ENCODE peak calls at places on chromosomes 2 and 18, in six cellular contexts. I is fibroblast of lung; K is CD4-positive, alpha-beta T cell; C is nephron progenitor cell; H is cardiac muscle cell; R is A549. Q is an unnamed sample.

GRCh38 chr2:27316655-27317412 is 6.1 kb downstream of the MPV17 start:
- DNase-seq in I (no peak), K (no peak), C (no peak), H (no peak), R (no peak), Q (no peak)

GRCh38 chr2:234363011-234363487 is 133.8 kb downstream of the ARL4C start:
- DNase-seq in I (no peak), K (no peak), C (peak), H (peak), R (peak), Q (no peak)

GRCh38 chr2:239826376-239826775 is 198.8 kb downstream of the NDUFA10 start:
- DNase-seq in I (no peak), K (no peak), C (no peak), H (no peak), R (no peak), Q (no peak)

GRCh38 chr2:190582761-190583506 is 48.4 kb upstream of the NEMP2 start:
- DNase-seq in I (peak), K (no peak), C (no peak), H (no peak), R (no peak), Q (no peak)

GRCh38 chr2:217429981-217430500 is 570.2 kb upstream of the TNP1 start:
- DNase-seq in I (peak), K (no peak), C (no peak), H (no peak), R (no peak), Q (no peak)

GRCh38 chr2:129764376-129765325 is 214.8 kb upstream of the RAB6C start:
- DNase-seq in I (no peak), K (no peak), C (no peak), H (no peak), R (no peak), Q (no peak)

GRCh38 chr2:67719351-67719750 is 322.2 kb downstream of the ETAA1 start:
- DNase-seq in I (peak), K (no peak), C (no peak), H (peak), R (no peak), Q (no peak)

GRCh38 chr18:77676901-77677300 is 427.3 kb downstream of the GALR1 start:
- DNase-seq in I (no peak), K (no peak), C (no peak), H (no peak), R (no peak), Q (no peak)

GRCh38 chr2:39732492-39732891 is 46.6 kb downstream of the THUMPD2 start:
- DNase-seq in I (peak), K (no peak), C (no peak), H (peak), R (no peak), Q (no peak)

GRCh38 chr2:38248246-38248645 is 128.8 kb downstream of the ATL2 start:
- DNase-seq in I (no peak), K (no peak), C (no peak), H (peak), R (no peak), Q (no peak)

GRCh38 chr2:154700142-154700541 is 1.6 kb downstream of the KCNJ3 start:
- DNase-seq in I (no peak), K (no peak), C (no peak), H (no peak), R (no peak), Q (no peak)

GRCh38 chr2:207835805-207836204 is 66.1 kb upstream of the FZD5 start:
- DNase-seq in I (no peak), K (no peak), C (no peak), H (no peak), R (no peak), Q (no peak)

GRCh38 chr18:68053290-68053689 is 536.8 kb upstream of the DSEL start:
- DNase-seq in I (peak), K (no peak), C (no peak), H (no peak), R (no peak), Q (no peak)

GRCh38 chr2:234178309-234179030 is 128.0 kb downstream of the SPP2 start:
- DNase-seq in I (no peak), K (no peak), C (peak), H (peak), R (peak), Q (no peak)

GRCh38 chr2:112644155-112644932 is 1.4 kb upstream of the SLC20A1 start:
- DNase-seq in I (no peak), K (no peak), C (no peak), H (peak), R (no peak), Q (peak)

GRCh38 chr18:43563780-43564179 is 286.5 kb upstream of the SYT4 start:
- DNase-seq in I (peak), K (no peak), C (peak), H (peak), R (no peak), Q (peak)

GRCh38 chr2:143145056-143145455 is 15.8 kb downstream of the ARHGAP15 start:
- DNase-seq in I (no peak), K (no peak), C (no peak), H (no peak), R (no peak), Q (peak)

GRCh38 chr2:226683926-226684562 is 115.6 kb downstream of the IRS1 start:
- DNase-seq in I (no peak), K (no peak), C (no peak), H (no peak), R (no peak), Q (no peak)

GRCh38 chr2:185695711-185696110 is 42.9 kb upstream of the FSIP2 start:
- DNase-seq in I (no peak), K (no peak), C (no peak), H (no peak), R (no peak), Q (no peak)
- TF ChIP-seq CTCF in I (no peak), K (no peak), C (no peak), H (no peak), R (no peak), Q (no peak)

GRCh38 chr2:65142515-65142914 is 12.6 kb upstream of the RAB1A start:
- DNase-seq in I (no peak), K (no peak), C (no peak), H (no peak), R (no peak), Q (no peak)
- TF ChIP-seq CTCF in I (no peak), K (no peak), C (no peak), H (peak), R (peak), Q (peak)

GRCh38 chr2:177691177-177691576 is 298.6 kb downstream of the AGPS start:
- DNase-seq in I (no peak), K (no peak), C (no peak), H (no peak), R (no peak), Q (no peak)

GRCh38 chr2:177692042-177692823 is 299.7 kb downstream of the AGPS start:
- DNase-seq in I (no peak), K (no peak), C (no peak), H (no peak), R (peak), Q (peak)

GRCh38 chr2:177694348-177694747 is 301.8 kb downstream of the AGPS start:
- DNase-seq in I (no peak), K (no peak), C (no peak), H (no peak), R (no peak), Q (no peak)

GRCh38 chr2:177693658-177694334 is 301.2 kb downstream of the AGPS start:
- DNase-seq in I (no peak), K (no peak), C (no peak), H (peak), R (no peak), Q (no peak)

GRCh38 chr2:177692828-177693269 is 300.3 kb downstream of the AGPS start:
- DNase-seq in I (no peak), K (no peak), C (no peak), H (no peak), R (peak), Q (peak)
- TF ChIP-seq CTCF in I (no peak), K (no peak), C (no peak), H (peak), R (peak), Q (peak)

GRCh38 chr2:26316041-26316440 is 29.9 kb upstream of the SELENOI start:
- DNase-seq in I (no peak), K (no peak), C (no peak), H (no peak), R (peak), Q (no peak)
- TF ChIP-seq CTCF in I (no peak), K (no peak), C (no peak), H (peak), R (peak), Q (peak)

GRCh38 chr18:36264283-36264682 is 33.2 kb upstream of the FHOD3 start:
- DNase-seq in I (no peak), K (no peak), C (no peak), H (no peak), R (no peak), Q (no peak)
- TF ChIP-seq CTCF in I (no peak), K (no peak), C (no peak), H (no peak), R (no peak), Q (no peak)

GRCh38 chr2:7057865-7058400 is 140.7 kb downstream of the RNF144A start:
- DNase-seq in I (no peak), K (no peak), C (no peak), H (no peak), R (no peak), Q (no peak)
- TF ChIP-seq CTCF in I (no peak), K (no peak), C (no peak), H (no peak), R (no peak), Q (no peak)

Q was measured in epithelial cell of proximal tubule.